ENCODE peak calls at places on chromosomes 5 and 9, in seven cellular contexts. X is fibroblast of lung, B is heart right ventricle, S is K562, I is body of pancreas, N is left ventricle myocardium inferior, C is choroid plexus epithelial cell. D is an unnamed sample.

GRCh38 chr5:135063511-135064234 is 29.6 kb upstream of the PITX1 start:
- DNase-seq in X (no peak), B (no peak), S (peak), I (no peak), N (no peak), C (no peak), D (no peak)

GRCh38 chr5:181224390-181225234 is 1.5 kb downstream of the TRIM41 start:
- DNase-seq in X (no peak), B (no peak), S (no peak), I (no peak), N (no peak), C (no peak), D (no peak)

GRCh38 chr5:141135030-141135717 is at the start of gene PCDHB5:
- DNase-seq in X (peak), B (no peak), S (peak), I (peak), N (no peak), C (peak), D (no peak)

GRCh38 chr5:36422957-36423356 is 121.3 kb upstream of the RANBP3L start:
- DNase-seq in X (no peak), B (no peak), S (no peak), I (no peak), N (no peak), C (peak), D (no peak)

GRCh38 chr9:98867434-98868168 is 60.1 kb downstream of the GALNT12 start:
- DNase-seq in X (peak), B (peak), S (peak), I (peak), N (peak), C (peak), D (no peak)

GRCh38 chr5:42676362-42676761 is 80.3 kb upstream of the CCDC152 start:
- DNase-seq in X (no peak), B (no peak), S (no peak), I (no peak), N (no peak), C (no peak), D (no peak)

GRCh38 chr9:77707696-77708095 is 59.6 kb upstream of the GNA14 start:
- DNase-seq in X (peak), B (no peak), S (no peak), I (peak), N (peak), C (peak), D (no peak)

GRCh38 chr9:136787690-136788400 is 3.3 kb upstream of the TMEM141 start:
- DNase-seq in X (peak), B (no peak), S (peak), I (peak), N (peak), C (peak), D (peak)

GRCh38 chr9:135295556-135296300 is 183.9 kb upstream of the PPP1R26 start:
- DNase-seq in X (no peak), B (no peak), S (no peak), I (no peak), N (no peak), C (no peak), D (no peak)

GRCh38 chr9:68721934-68722333 is 16.9 kb downstream of the PIP5K1B start:
- DNase-seq in X (no peak), B (no peak), S (no peak), I (no peak), N (no peak), C (no peak), D (no peak)

GRCh38 chr9:129834489-129835127 is 467 bp downstream of the C9orf78 start:
- DNase-seq in X (no peak), B (no peak), S (no peak), I (peak), N (no peak), C (no peak), D (no peak)

GRCh38 chr9:35556781-35557180 is 48.3 kb upstream of the TESK1 start:
- DNase-seq in X (no peak), B (no peak), S (no peak), I (no peak), N (no peak), C (no peak), D (no peak)

GRCh38 chr5:114101153-114101552 is 260.7 kb upstream of the KCNN2 start:
- DNase-seq in X (peak), B (no peak), S (peak), I (peak), N (no peak), C (peak), D (no peak)

GRCh38 chr5:77211013-77211690 is 672 bp downstream of the PDE8B start:
- DNase-seq in X (no peak), B (no peak), S (no peak), I (peak), N (no peak), C (no peak), D (no peak)

GRCh38 chr5:89313804-89314588 is 431.0 kb upstream of the MEF2C start:
- DNase-seq in X (peak), B (no peak), S (peak), I (no peak), N (no peak), C (peak), D (no peak)

GRCh38 chr9:33138768-33139167 is 28.4 kb downstream of the B4GALT1 start:
- DNase-seq in X (no peak), B (no peak), S (no peak), I (no peak), N (no peak), C (no peak), D (no peak)

GRCh38 chr5:56080375-56081052 is 85.8 kb upstream of the IL6ST start:
- DNase-seq in X (no peak), B (no peak), S (no peak), I (peak), N (no peak), C (no peak), D (no peak)

GRCh38 chr9:113817171-113817570 is 58.9 kb upstream of the ZNF618 start:
- DNase-seq in X (no peak), B (no peak), S (no peak), I (no peak), N (no peak), C (no peak), D (no peak)

GRCh38 chr5:12626556-12626955 is 722.3 kb upstream of the CTNND2 start:
- DNase-seq in X (no peak), B (no peak), S (no peak), I (no peak), N (no peak), C (no peak), D (no peak)

GRCh38 chr5:141973871-141974595 is 5.1 kb downstream of the RNF14 start:
- DNase-seq in X (peak), B (no peak), S (no peak), I (no peak), N (no peak), C (peak), D (no peak)

GRCh38 chr5:95631265-95631957 is 11.5 kb downstream of the GPR150 start:
- DNase-seq in X (peak), B (no peak), S (no peak), I (no peak), N (no peak), C (peak), D (no peak)

GRCh38 chr5:181261320-181262085 is 560 bp upstream of the TRIM52 start:
- DNase-seq in X (peak), B (peak), S (peak), I (peak), N (peak), C (peak), D (peak)

GRCh38 chr9:34333836-34334235 is 4.5 kb downstream of the NUDT2 start:
- DNase-seq in X (no peak), B (no peak), S (no peak), I (no peak), N (no peak), C (no peak), D (no peak)

GRCh38 chr9:136858844-136859757 is 7.0 kb downstream of the MAMDC4 start:
- DNase-seq in X (peak), B (peak), S (no peak), I (peak), N (peak), C (no peak), D (peak)

GRCh38 chr9:129554649-129555048 is 66.3 kb downstream of the C9orf50 start:
- DNase-seq in X (peak), B (no peak), S (peak), I (no peak), N (no peak), C (peak), D (no peak)

GRCh38 chr5:28516657-28517175 is 1478.3 kb upstream of the CDH9 start:
- DNase-seq in X (no peak), B (no peak), S (no peak), I (no peak), N (no peak), C (peak), D (no peak)

GRCh38 chr5:1480217-1480616 is 35.0 kb upstream of the SLC6A3 start:
- DNase-seq in X (peak), B (peak), S (peak), I (peak), N (peak), C (peak), D (no peak)

GRCh38 chr9:37806271-37806670 is 5.7 kb downstream of the DCAF10 start:
- DNase-seq in X (no peak), B (no peak), S (no peak), I (no peak), N (no peak), C (no peak), D (no peak)

DNA sequence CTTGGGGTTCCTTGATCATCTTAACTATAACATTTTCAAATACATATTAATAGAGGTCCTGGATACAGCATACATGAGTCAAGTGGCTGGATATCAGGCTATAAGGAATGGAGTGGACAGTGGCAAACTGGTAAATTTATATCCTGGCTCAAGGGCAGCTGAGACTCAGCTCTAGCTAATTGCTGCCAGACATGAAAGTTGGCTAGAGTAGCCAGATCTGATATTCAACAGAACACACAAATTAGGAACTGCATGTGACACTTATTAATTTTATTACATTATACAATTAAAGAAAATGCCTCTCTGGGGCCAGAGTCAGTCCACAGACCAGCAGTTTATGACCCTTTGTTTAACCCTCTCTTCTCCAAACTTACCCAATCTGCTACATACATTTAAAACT is 206.5 kb downstream of the KCTD16 start:
- DNase-seq in X (no peak), B (no peak), S (no peak), I (no peak), N (no peak), C (no peak), D (no peak)
- TF ChIP-seq CTCF in X (no peak), B (no peak), S (no peak), I (no peak), N (no peak), C (no peak), D (no peak)

DNA sequence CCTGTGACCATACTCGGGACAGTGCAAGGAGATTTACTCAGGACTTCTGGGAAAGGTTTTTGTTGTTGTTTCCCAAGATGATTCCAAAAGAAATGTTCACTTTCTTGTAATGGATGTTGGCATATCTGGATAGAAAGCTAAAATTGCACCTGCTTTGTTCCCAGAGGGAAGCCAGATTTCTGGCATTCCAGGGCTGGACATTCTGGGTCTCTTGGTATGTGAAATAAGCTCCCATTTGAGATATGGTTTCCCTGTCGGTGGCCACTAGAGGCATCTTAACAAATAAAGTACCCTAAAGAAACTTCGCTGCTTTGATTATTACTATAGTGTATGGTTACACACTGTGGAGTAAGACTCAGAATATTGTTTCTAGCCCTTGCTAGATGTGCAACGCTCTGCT is 737.3 kb downstream of the BRINP1 start:
- DNase-seq in X (no peak), B (no peak), S (no peak), I (no peak), N (no peak), C (no peak), D (no peak)
- TF ChIP-seq CTCF in X (no peak), B (no peak), S (no peak), I (no peak), N (no peak), C (no peak), D (no peak)

DNA sequence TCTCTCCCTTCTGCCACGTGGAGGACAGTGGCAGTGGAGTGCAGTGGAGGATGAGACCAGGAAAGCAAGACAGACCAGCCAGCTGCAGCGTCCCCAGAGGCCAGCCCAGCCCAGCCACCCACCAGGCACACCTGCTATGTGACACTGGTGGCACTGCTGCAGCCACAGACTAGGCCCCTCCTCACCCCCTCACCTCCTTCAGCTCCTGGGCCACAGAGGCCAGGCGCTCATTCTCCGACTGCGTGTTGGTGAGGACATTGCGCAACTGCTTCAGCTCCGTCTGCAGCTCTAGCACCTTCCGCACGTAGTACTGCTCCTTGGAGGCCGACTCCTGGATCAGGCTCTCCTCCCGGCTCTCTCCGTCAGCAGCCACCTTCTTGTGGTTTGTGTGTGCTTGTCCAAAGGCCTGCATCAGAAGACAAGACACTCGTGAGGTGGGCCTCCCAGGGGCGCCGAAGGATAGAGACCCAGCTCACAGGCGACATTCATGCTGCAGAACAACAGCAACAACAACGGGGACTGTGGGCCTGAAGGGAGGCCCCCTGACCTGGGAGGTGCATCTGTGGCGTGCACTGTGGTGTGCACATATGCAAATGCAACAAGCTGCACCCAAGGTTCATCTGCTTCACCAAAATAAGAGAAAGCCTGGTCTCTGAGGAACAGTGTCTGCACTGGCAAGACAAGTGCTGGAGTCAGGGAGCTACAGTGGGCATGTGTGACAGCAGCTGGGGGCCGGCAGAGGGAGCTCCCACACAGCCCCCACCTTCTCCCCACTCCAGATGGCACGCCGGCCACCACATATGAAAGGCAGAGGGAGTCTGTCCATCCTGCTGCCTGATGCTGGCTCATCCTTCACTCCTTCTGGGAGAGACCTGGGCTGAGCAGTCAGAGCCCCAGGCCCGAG is 35.5 kb downstream of the BICD2 start:
- DNase-seq in X (no peak), B (no peak), S (peak), I (no peak), N (no peak), C (peak), D (no peak)
- TF ChIP-seq CTCF in X (no peak), B (peak), S (peak), I (peak), N (peak), C (peak), D (no peak)

GRCh38 chr9:128409998-128410397 is 10.7 kb upstream of the CERCAM start:
- DNase-seq in X (peak), B (no peak), S (peak), I (no peak), N (no peak), C (peak), D (no peak)
- TF ChIP-seq CTCF in X (peak), B (peak), S (peak), I (no peak), N (peak), C (peak), D (no peak)

GRCh38 chr5:78975035-78975434 is 10.1 kb downstream of the ARSB start:
- DNase-seq in X (no peak), B (no peak), S (no peak), I (no peak), N (no peak), C (no peak), D (no peak)

GRCh38 chr5:78971998-78972397 is 13.1 kb downstream of the ARSB start:
- DNase-seq in X (no peak), B (no peak), S (no peak), I (no peak), N (no peak), C (no peak), D (no peak)

GRCh38 chr5:78974011-78974410 is 11.1 kb downstream of the ARSB start:
- DNase-seq in X (no peak), B (no peak), S (no peak), I (no peak), N (peak), C (no peak), D (no peak)

GRCh38 chr5:78968781-78969180 is 16.3 kb downstream of the ARSB start:
- DNase-seq in X (no peak), B (no peak), S (no peak), I (no peak), N (no peak), C (no peak), D (no peak)

GRCh38 chr5:78972654-78973428 is 12.3 kb downstream of the ARSB start:
- DNase-seq in X (peak), B (no peak), S (no peak), I (peak), N (peak), C (peak), D (peak)
- TF ChIP-seq CTCF in X (no peak), B (no peak), S (no peak), I (no peak), N (no peak), C (no peak), D (no peak)

GRCh38 chr5:59149271-59149670 is 566.4 kb downstream of the RAB3C start:
- DNase-seq in X (no peak), B (no peak), S (no peak), I (no peak), N (no peak), C (no peak), D (no peak)
- TF ChIP-seq CTCF in X (no peak), B (no peak), S (no peak), I (no peak), N (no peak), C (no peak), D (no peak)

GRCh38 chr5:6598351-6598900 is 34.4 kb downstream of the NSUN2 start:
- DNase-seq in X (peak), B (no peak), S (no peak), I (no peak), N (no peak), C (no peak), D (no peak)
- TF ChIP-seq CTCF in X (no peak), B (no peak), S (no peak), I (no peak), N (no peak), C (no peak), D (no peak)

GRCh38 chr9:131873361-131873760 is 133.5 kb upstream of the RAPGEF1 start:
- DNase-seq in X (no peak), B (no peak), S (no peak), I (no peak), N (no peak), C (no peak), D (no peak)

GRCh38 chr9:131870156-131870555 is 130.3 kb upstream of the RAPGEF1 start:
- DNase-seq in X (no peak), B (no peak), S (no peak), I (no peak), N (no peak), C (no peak), D (no peak)

GRCh38 chr9:131872702-131873101 is 132.8 kb upstream of the RAPGEF1 start:
- DNase-seq in X (no peak), B (no peak), S (no peak), I (no peak), N (no peak), C (no peak), D (no peak)

GRCh38 chr9:131873891-131874440 is 134.1 kb upstream of the RAPGEF1 start:
- DNase-seq in X (no peak), B (no peak), S (no peak), I (no peak), N (no peak), C (no peak), D (no peak)

GRCh38 chr9:131872006-131872405 is 132.1 kb upstream of the RAPGEF1 start:
- DNase-seq in X (no peak), B (no peak), S (peak), I (no peak), N (no peak), C (no peak), D (no peak)
- TF ChIP-seq CTCF in X (no peak), B (peak), S (peak), I (no peak), N (no peak), C (peak), D (peak)

GRCh38 chr9:17799383-17799782 is 220.5 kb downstream of the SH3GL2 start:
- DNase-seq in X (peak), B (no peak), S (no peak), I (no peak), N (no peak), C (peak), D (no peak)
- TF ChIP-seq CTCF in X (no peak), B (no peak), S (no peak), I (no peak), N (no peak), C (no peak), D (no peak)

DNA sequence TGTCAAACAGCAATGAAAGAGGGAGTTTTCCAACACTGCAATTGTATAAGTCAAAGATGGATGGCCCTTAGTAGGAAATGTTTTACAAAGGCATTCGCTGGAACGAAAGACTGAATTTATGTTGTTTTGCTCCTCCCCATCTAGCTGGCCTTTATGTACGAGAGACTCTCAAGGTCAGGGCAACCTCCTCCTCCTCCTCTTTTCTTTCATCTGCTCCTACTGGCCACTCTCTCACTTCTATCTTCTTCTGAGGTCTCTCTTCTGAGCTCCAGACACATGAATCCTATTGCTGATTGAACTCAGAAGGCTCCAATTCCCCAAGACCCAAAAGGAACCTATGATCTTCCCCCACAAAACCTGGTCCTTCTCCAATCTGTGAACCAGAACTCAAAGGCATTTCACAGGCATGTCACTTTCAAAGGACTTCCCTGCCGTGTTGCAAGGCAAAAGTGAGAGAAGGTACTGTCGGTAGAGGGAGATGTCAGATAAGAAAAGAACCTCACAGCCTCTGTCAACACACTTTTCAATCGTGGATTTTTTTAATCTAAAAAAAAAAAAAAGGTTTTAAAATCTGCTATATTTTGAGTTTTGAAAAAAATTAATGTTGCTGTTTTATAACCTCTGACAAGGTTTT is 28.5 kb upstream of the PUM3 start:
- DNase-seq in X (peak), B (no peak), S (no peak), I (peak), N (no peak), C (peak), D (no peak)
- TF ChIP-seq CTCF in X (no peak), B (peak), S (peak), I (peak), N (peak), C (peak), D (no peak)

D was measured in mesothelial cell of epicardium.